ENCODE peak calls at places on chromosomes 11 and 22, in five cellular contexts. K, S, U, V and O are unnamed samples.

GRCh38 chr22:50576070-50576469 is 2.2 kb downstream of the CPT1B start:
- DNase-seq in K (peak), S (peak), U (peak), V (no peak), O (no peak)

GRCh38 chr22:24424001-24424900 is 3.1 kb upstream of the ADORA2A start:
- DNase-seq in S (no peak), U (peak), K (no peak), V (peak), O (no peak)

GRCh38 chr22:36258750-36259619 is 6.1 kb downstream of the APOL1 start:
- DNase-seq in V (no peak), U (no peak), K (peak), S (no peak), O (no peak)

GRCh38 chr22:47335460-47335859 is 573.0 kb downstream of the TBC1D22A start:
- DNase-seq in K (no peak), S (no peak), U (no peak), V (no peak), O (no peak)

GRCh38 chr11:47466201-47466600 is 17.3 kb upstream of the RAPSN start:
- DNase-seq in S (peak), U (no peak), K (peak), V (no peak), O (no peak)

GRCh38 chr11:28903716-28904115 is 795.5 kb downstream of the METTL15 start:
- DNase-seq in K (peak), S (no peak), V (no peak), U (no peak), O (no peak)

GRCh38 chr11:78400701-78401100 is 16.9 kb downstream of the GAB2 start:
- DNase-seq in V (no peak), K (no peak), S (no peak), U (no peak), O (no peak)

GRCh38 chr11:131354251-131354701 is 16.1 kb upstream of the NTM start:
- DNase-seq in K (no peak), V (no peak), S (no peak), U (no peak), O (no peak)

GRCh38 chr22:39148727-39149535 is 3.5 kb downstream of the CBX7 start:
- DNase-seq in U (no peak), S (no peak), V (peak), K (peak), O (peak)

GRCh38 chr11:11387906-11388305 is 34.9 kb upstream of the CSNK2A3 start:
- DNase-seq in S (no peak), V (no peak), K (no peak), U (no peak), O (no peak)

GRCh38 chr11:69598147-69598546 is 42.8 kb upstream of the CCND1 start:
- DNase-seq in U (no peak), V (no peak), S (no peak), K (peak), O (no peak)

GRCh38 chr22:27537481-27537891 is 264.1 kb downstream of the MN1 start:
- DNase-seq in U (no peak), V (no peak), K (peak), S (no peak), O (no peak)

GRCh38 chr22:22049684-22050083 is 67.1 kb upstream of the TOP3B start:
- DNase-seq in S (no peak), V (no peak), K (no peak), U (no peak), O (no peak)

GRCh38 chr22:50708996-50709395 is 29.0 kb upstream of the ACR start:
- DNase-seq in K (no peak), V (no peak), S (no peak), U (no peak), O (no peak)

GRCh38 chr11:64744544-64745218 is 739 bp upstream of the RASGRP2 start:
- DNase-seq in S (no peak), K (no peak), V (peak), U (no peak), O (peak)

GRCh38 chr11:128845334-128845780 is 21.7 kb downstream of the KCNJ1 start:
- DNase-seq in K (no peak), V (no peak), U (no peak), S (no peak), O (peak)

GRCh38 chr22:39463931-39464390 is 7.1 kb downstream of the MGAT3 start:
- DNase-seq in V (no peak), K (no peak), S (no peak), U (no peak), O (no peak)

GRCh38 chr11:31768744-31769143 is 42.4 kb downstream of the PAX6 start:
- DNase-seq in S (peak), V (no peak), U (no peak), K (no peak), O (no peak)

GRCh38 chr11:123740787-123741158 is 687 bp downstream of the ZNF202 start:
- DNase-seq in U (peak), K (peak), S (no peak), V (no peak), O (no peak)

GRCh38 chr11:117816151-117816741 is 8.3 kb downstream of the FXYD2 start:
- DNase-seq in S (no peak), U (peak), V (no peak), K (no peak), O (no peak)

GRCh38 chr11:75351541-75352416 is at the start of gene ARRB1:
- DNase-seq in U (peak), S (peak), V (peak), K (peak), O (no peak)

GRCh38 chr22:28670691-28671261 is 8.9 kb downstream of the TTC28 start:
- DNase-seq in K (peak), V (no peak), S (no peak), U (no peak), O (no peak)

GRCh38 chr11:9461068-9461759 is 402 bp downstream of the ZNF143 start:
- DNase-seq in U (peak), K (peak), S (peak), V (peak), O (peak)

GRCh38 chr11:10044618-10045017 is 249.4 kb downstream of the SBF2 start:
- DNase-seq in S (no peak), U (no peak), K (no peak), V (no peak), O (no peak)

GRCh38 chr11:92693146-92693545 is 276.3 kb upstream of the MTNR1B start:
- DNase-seq in U (no peak), V (no peak), K (no peak), S (no peak), O (no peak)

GRCh38 chr22:37228106-37229011 is 15.7 kb downstream of the RAC2 start:
- DNase-seq in K (peak), V (peak), U (no peak), S (no peak), O (no peak)

GRCh38 chr11:68925613-68926012 is 21.9 kb downstream of the IGHMBP2 start:
- DNase-seq in K (no peak), V (no peak), U (no peak), S (no peak), O (no peak)

GRCh38 chr11:37450613-37451012 is 852.6 kb upstream of the RAG2 start:
- DNase-seq in V (no peak), U (no peak), K (peak), S (no peak), O (no peak)

GRCh38 chr11:3229673-3230630 is 2.3 kb downstream of the MRGPRE start:
- DNase-seq in U (no peak), V (no peak), K (no peak), S (no peak), O (no peak)